ENCODE peak calls at places on chromosomes 4 and X, in six cellular contexts. Q is neural progenitor cell, G is lower lobe of right lung, Y is IMR-90, H is PC-9, X is keratinocyte. L is an unnamed sample.

GRCh38 chr4:75940692-75941253 is at the start of gene NAAA:
- DNase-seq in Y (peak), G (peak), X (no peak), H (no peak), Q (peak), L (peak)

GRCh38 chr4:6062133-6062532 is 43.9 kb upstream of the C4orf50 start:
- DNase-seq in G (no peak), H (no peak), Q (no peak), X (no peak), Y (no peak), L (no peak)

GRCh38 chr4:155722816-155723499 is 35.9 kb upstream of the GUCY1B1 start:
- DNase-seq in Y (peak), X (no peak), Q (no peak), H (no peak), G (no peak), L (no peak)

GRCh38 chr4:122668241-122668640 is 47.4 kb upstream of the IL21 start:
- DNase-seq in Q (no peak), G (no peak), Y (peak), H (no peak), X (peak), L (no peak)

GRCh38 chrX:132591719-132592275 is 103.0 kb upstream of the MBNL3 start:
- DNase-seq in H (no peak), G (no peak), X (no peak), Y (no peak), Q (no peak), L (no peak)

GRCh38 chr4:140137654-140138053 is 16.3 kb downstream of the MAML3 start:
- DNase-seq in Q (no peak), G (no peak), H (peak), X (no peak), Y (peak), L (no peak)

GRCh38 chrX:103177561-103177960 is 37.3 kb upstream of the BEX4 start:
- DNase-seq in G (no peak), Y (no peak), Q (no peak), H (no peak), X (no peak), L (no peak)

GRCh38 chr4:76499461-76499860 is 64.4 kb downstream of the SHROOM3 start:
- DNase-seq in X (no peak), Q (no peak), G (no peak), Y (no peak), H (no peak), L (no peak)

GRCh38 chrX:17860179-17860780 is 818 bp downstream of the RAI2 start:
- DNase-seq in H (no peak), X (no peak), Y (no peak), Q (peak), G (no peak), L (no peak)

GRCh38 chr4:143482753-143483362 is 30.6 kb upstream of the SMARCA5 start:
- DNase-seq in H (peak), Q (peak), G (no peak), X (no peak), Y (peak), L (no peak)

GRCh38 chr4:168731006-168731636 is 234.3 kb downstream of the PALLD start:
- DNase-seq in Y (peak), G (no peak), H (no peak), Q (no peak), X (no peak), L (no peak)

GRCh38 chrX:31435592-31435991 is 363.8 kb upstream of the FTHL17 start:
- DNase-seq in G (no peak), X (no peak), Y (peak), H (no peak), Q (peak), L (no peak)

GRCh38 chr4:184883024-184883423 is 57.3 kb upstream of the ACSL1 start:
- DNase-seq in Y (no peak), X (no peak), Q (no peak), G (no peak), H (no peak), L (no peak)

GRCh38 chrX:115531818-115532403 is 29.1 kb upstream of the PLS3 start:
- DNase-seq in H (no peak), Y (peak), Q (no peak), X (no peak), G (no peak), L (no peak)

GRCh38 chr4:35591035-35591434 is 653.3 kb downstream of the ARAP2 start:
- DNase-seq in G (no peak), H (no peak), Y (no peak), X (no peak), Q (no peak), L (no peak)

GRCh38 chr4:141797966-141798365 is 161.6 kb downstream of the IL15 start:
- DNase-seq in X (no peak), Q (no peak), H (no peak), Y (peak), G (no peak), L (no peak)

GRCh38 chr4:88382621-88383020 is 4.0 kb downstream of the HERC6 start:
- DNase-seq in G (no peak), Q (no peak), H (no peak), X (no peak), Y (no peak), L (no peak)

GRCh38 chrX:120286733-120287512 is 24.3 kb downstream of the TMEM255A start:
- DNase-seq in Q (no peak), Y (no peak), G (no peak), X (no peak), H (no peak), L (no peak)

GRCh38 chr4:26619784-26620183 is 35.9 kb downstream of the TBC1D19 start:
- DNase-seq in H (no peak), Y (peak), X (no peak), G (no peak), Q (no peak), L (no peak)

GRCh38 chr4:22515888-22516541 is at the start of gene ADGRA3:
- DNase-seq in Q (peak), X (no peak), Y (peak), G (peak), H (no peak), L (peak)

GRCh38 chr4:152700151-152700550 is 20.4 kb upstream of the TMEM154 start:
- DNase-seq in Y (no peak), X (no peak), Q (no peak), G (no peak), H (no peak), L (no peak)

GRCh38 chr4:184674011-184674410 is 24.5 kb downstream of the PRIMPOL start:
- DNase-seq in H (no peak), X (no peak), Y (peak), Q (no peak), G (no peak), L (no peak)

GRCh38 chrX:16160729-16161128 is 6.6 kb upstream of the MAGEB17 start:
- DNase-seq in Q (no peak), G (no peak), Y (peak), H (peak), X (peak), L (no peak)

GRCh38 chr4:169823685-169824084 is 65.9 kb upstream of the HPF1 start:
- DNase-seq in H (no peak), X (no peak), G (no peak), Y (peak), Q (peak), L (no peak)

GRCh38 chr4:140266958-140267568 is 106.4 kb upstream of the SCOC start:
- DNase-seq in H (peak), X (no peak), G (no peak), Y (peak), Q (no peak), L (no peak)

GRCh38 chr4:41069838-41070237 is 144.5 kb downstream of the APBB2 start:
- DNase-seq in Q (peak), G (no peak), X (no peak), H (no peak), Y (no peak), L (no peak)

GRCh38 chr4:25773358-25773757 is 89.4 kb downstream of the SEL1L3 start:
- DNase-seq in X (no peak), H (no peak), G (no peak), Y (no peak), Q (no peak), L (no peak)

GRCh38 chr4:168666531-168666930 is 169.7 kb downstream of the PALLD start:
- DNase-seq in Y (peak), H (peak), G (no peak), X (no peak), Q (no peak), L (no peak)

GRCh38 chr4:19187104-19187503 is 1064.6 kb upstream of the SLIT2 start:
- DNase-seq in Q (no peak), G (no peak), Y (peak), X (no peak), H (no peak), L (no peak)

GRCh38 chr4:8468746-8469535 is 28.4 kb downstream of the TRMT44 start:
- DNase-seq in Q (peak), G (peak), Y (peak), X (no peak), H (peak), L (no peak)

GRCh38 chrX:18410038-18410437 is 15.4 kb upstream of the CDKL5 start:
- DNase-seq in H (no peak), X (no peak), Q (peak), G (no peak), Y (peak), L (no peak)

GRCh38 chr4:55386073-55386472 is 9.7 kb upstream of the TMEM165 start:
- DNase-seq in Q (peak), X (no peak), Y (peak), H (no peak), G (no peak), L (no peak)

GRCh38 chr4:165325732-165326512 is 1.5 kb upstream of the MSMO1 start:
- DNase-seq in Q (no peak), Y (peak), G (no peak), X (no peak), H (peak), L (peak)

GRCh38 chrX:5236096-5236495 is 992.6 kb downstream of the NLGN4X start:
- DNase-seq in G (no peak), Y (no peak), H (no peak), X (no peak), Q (peak), L (no peak)

GRCh38 chr4:33881176-33881575 is 2363.1 kb downstream of the ARAP2 start:
- DNase-seq in X (no peak), Y (no peak), Q (no peak), H (no peak), G (no peak), L (no peak)

GRCh38 chr4:174401471-174402130 is 117.9 kb downstream of the CEP44 start:
- DNase-seq in Q (peak), X (no peak), Y (no peak), H (no peak), G (no peak), L (no peak)

GRCh38 chrX:103687696-103688191 is 1.2 kb upstream of the MORF4L2 start:
- DNase-seq in X (no peak), H (peak), Y (peak), G (peak), Q (peak), L (peak)

GRCh38 chr4:166045457-166045856 is 172.4 kb downstream of the TLL1 start:
- DNase-seq in X (no peak), Y (no peak), H (no peak), Q (no peak), G (no peak), L (no peak)

GRCh38 chr4:189988892-189989431 is 38.1 kb downstream of the FRG2 start:
- DNase-seq in H (no peak), Y (no peak), G (no peak), Q (no peak), X (no peak), L (no peak)

GRCh38 chr4:38292529-38292928 is 332.3 kb downstream of the PTTG2 start:
- DNase-seq in Y (no peak), Q (no peak), H (no peak), X (no peak), G (no peak), L (no peak)

GRCh38 chr4:7187297-7187592 is 5.1 kb upstream of the SORCS2 start:
- DNase-seq in G (peak), Q (no peak), Y (no peak), H (no peak), X (no peak), L (no peak)
- TF ChIP-seq CTCF in G (no peak), Q (no peak), Y (peak), H (no peak), X (no peak), L (no peak)

GRCh38 chr4:173057442-173057841 is 111.2 kb upstream of the GALNT7 start:
- DNase-seq in G (no peak), X (no peak), Q (no peak), Y (peak), H (no peak), L (no peak)
- H3K27ac ChIP-seq in G (no peak), X (no peak), Q (no peak), Y (no peak), H (no peak), L (no peak)

GRCh38 chrX:40314070-40314469 is 216.3 kb upstream of the BCOR start:
- DNase-seq in H (no peak), X (no peak), Q (peak), G (no peak), Y (no peak), L (no peak)
- TF ChIP-seq CTCF in H (no peak), X (no peak), Q (peak), G (no peak), Y (no peak), L (no peak)

GRCh38 chrX:4091046-4091760 is 377.8 kb upstream of the PRKX start:
- DNase-seq in H (no peak), Q (no peak), G (no peak), X (no peak), Y (no peak), L (no peak)
- H3K27ac ChIP-seq in H (no peak), Q (no peak), G (no peak), X (no peak), Y (no peak), L (no peak)

GRCh38 chrX:9182041-9182440 is 148.1 kb upstream of the FAM9B start:
- DNase-seq in Q (no peak), Y (peak), X (no peak), H (no peak), G (no peak), L (no peak)

GRCh38 chrX:9183481-9183880 is 149.6 kb upstream of the FAM9B start:
- DNase-seq in G (no peak), Q (no peak), Y (no peak), H (no peak), X (no peak), L (no peak)

GRCh38 chrX:9184231-9184630 is 150.3 kb upstream of the FAM9B start:
- DNase-seq in G (no peak), X (no peak), Y (no peak), H (no peak), Q (no peak), L (no peak)

DNA sequence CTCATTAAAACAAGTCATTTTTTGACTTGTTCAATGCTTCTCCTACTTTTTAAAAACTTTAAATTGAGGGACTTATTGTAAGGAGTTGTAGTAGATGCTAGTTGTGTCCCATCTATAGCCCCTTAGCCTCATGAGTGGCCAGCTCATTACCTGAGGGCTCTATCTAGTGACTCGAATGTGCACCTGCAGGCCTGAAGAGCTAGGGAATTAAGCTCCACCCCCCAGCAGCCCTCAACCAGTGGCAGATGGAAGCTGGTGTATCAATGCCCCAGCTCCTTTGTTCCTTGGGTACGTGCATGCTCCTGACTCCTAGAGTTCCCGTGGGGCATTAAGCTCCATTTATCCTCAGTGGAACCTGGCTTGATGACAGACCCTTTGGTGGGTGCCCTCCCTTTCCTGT is 146.7 kb upstream of the FAM9B start:
- DNase-seq in H (no peak), Q (peak), Y (no peak), X (no peak), G (no peak), L (no peak)
- TF ChIP-seq CTCF in H (no peak), Q (no peak), Y (no peak), X (no peak), G (no peak), L (no peak)

GRCh38 chrX:153455571-153455970 is 9.7 kb upstream of the TREX2 start:
- DNase-seq in Y (no peak), G (no peak), X (no peak), H (no peak), Q (no peak), L (no peak)
- H3K27ac ChIP-seq in Y (no peak), G (no peak), X (no peak), H (no peak), Q (no peak), L (no peak)

DNA sequence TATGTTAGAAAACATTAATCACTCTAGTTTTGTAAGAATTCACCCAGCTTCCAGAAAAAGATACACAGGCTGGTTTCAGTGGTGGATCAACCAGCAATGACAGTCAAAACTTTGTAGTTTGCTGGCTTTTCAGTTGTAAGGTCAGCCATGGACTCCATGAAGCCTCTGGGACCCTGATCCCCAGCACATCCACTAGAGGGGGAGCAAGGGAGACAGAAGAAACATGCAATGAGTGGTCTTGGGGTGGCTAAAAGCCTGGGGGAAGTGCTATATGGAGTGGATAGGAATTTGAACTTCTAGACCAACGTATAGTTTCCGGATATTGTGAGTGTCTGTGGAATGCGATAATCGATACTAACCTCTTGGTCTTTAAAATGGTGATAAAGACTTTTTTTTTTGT is 72.7 kb downstream of the AFF2 start:
- DNase-seq in Q (peak), H (no peak), Y (no peak), G (no peak), X (no peak), L (no peak)
- TF ChIP-seq CTCF in Q (peak), H (no peak), Y (no peak), G (no peak), X (no peak), L (no peak)

GRCh38 chr4:73036123-73036522 is 33.4 kb downstream of the COX18 start:
- DNase-seq in Y (no peak), X (no peak), H (no peak), Q (no peak), G (no peak), L (no peak)
- H3K27ac ChIP-seq in Y (no peak), X (no peak), H (no peak), Q (no peak), G (no peak), L (no peak)

L was measured in RWPE2.